ENCODE peak calls at places on chromosome 16, in six cellular contexts. E is aorta; V is AG08395; X is GM04503; J is left cardiac atrium; Y is stimulated activated CD8-positive, alpha-beta memory T cell treated with anti-CD3 and anti-CD28 coated beads, Interleukin-12 subunit alpha, Interleukin-12 subunit beta, amount 100 ng/mL, for 4 hours. O is an unnamed sample.

GRCh38 chr16:4285167-4285566 is 12.3 kb upstream of the TFAP4 start:
- DNase-seq in V (no peak), J (no peak), X (no peak), E (no peak), Y (no peak), O (no peak)

GRCh38 chr16:72948238-72948559 is 99.7 kb downstream of the ZFHX3 start:
- DNase-seq in E (no peak), V (no peak), Y (no peak), X (no peak), J (no peak), O (no peak)

GRCh38 chr16:53507464-53508180 is 4.6 kb upstream of the AKTIP start:
- DNase-seq in Y (no peak), V (no peak), J (no peak), X (no peak), E (no peak), O (no peak)

GRCh38 chr16:59905628-59906027 is 1171.5 kb upstream of the GOT2 start:
- DNase-seq in Y (no peak), J (no peak), V (no peak), X (no peak), E (no peak), O (peak)

GRCh38 chr16:89031715-89032659 is 55.0 kb upstream of the CBFA2T3 start:
- DNase-seq in X (no peak), Y (peak), E (peak), J (peak), V (no peak), O (no peak)

GRCh38 chr16:69727916-69728270 is 1.5 kb upstream of the NQO1 start:
- DNase-seq in J (peak), Y (no peak), X (no peak), V (no peak), E (no peak), O (no peak)

GRCh38 chr16:4976079-4976478 is 17.9 kb downstream of the SEC14L5 start:
- DNase-seq in Y (no peak), V (no peak), E (peak), X (no peak), J (no peak), O (no peak)

GRCh38 chr16:2371421-2371820 is 30.9 kb upstream of the ABCA3 start:
- DNase-seq in V (no peak), E (no peak), J (no peak), Y (no peak), X (no peak), O (no peak)

GRCh38 chr16:73031155-73031866 is 16.6 kb downstream of the ZFHX3 start:
- DNase-seq in V (peak), X (peak), Y (no peak), J (no peak), E (no peak), O (no peak)

GRCh38 chr16:28316056-28316455 is 23.7 kb downstream of the SBK1 start:
- DNase-seq in E (no peak), V (no peak), Y (no peak), J (no peak), X (no peak), O (no peak)

GRCh38 chr16:64211306-64211705 is 910.6 kb downstream of the CDH11 start:
- DNase-seq in E (no peak), X (no peak), V (peak), Y (no peak), J (no peak), O (no peak)

GRCh38 chr16:50602531-50603205 is 54.5 kb downstream of the NKD1 start:
- DNase-seq in V (no peak), J (no peak), E (no peak), X (no peak), Y (no peak), O (no peak)

GRCh38 chr16:30186782-30187555 is 3.6 kb downstream of the CORO1A start:
- DNase-seq in E (peak), J (peak), Y (peak), X (no peak), V (peak), O (no peak)

GRCh38 chr16:14564323-14564722 is 65.7 kb downstream of the PARN start:
- DNase-seq in E (no peak), X (no peak), J (no peak), Y (no peak), V (no peak), O (no peak)

GRCh38 chr16:54921229-54921824 is 9.3 kb upstream of the IRX5 start:
- DNase-seq in X (no peak), E (no peak), Y (no peak), J (no peak), V (no peak), O (no peak)

GRCh38 chr16:4362476-4363250 is 9.0 kb upstream of the VASN start:
- DNase-seq in V (no peak), Y (no peak), J (no peak), E (no peak), X (no peak), O (no peak)

GRCh38 chr16:9256196-9256595 is 164.8 kb downstream of the HAPSTR1 start:
- DNase-seq in E (no peak), Y (no peak), V (no peak), X (no peak), J (no peak), O (no peak)

GRCh38 chr16:79754081-79754872 is 153.7 kb upstream of the MAF start:
- DNase-seq in X (no peak), E (no peak), V (no peak), J (no peak), Y (no peak), O (no peak)

GRCh38 chr16:69615528-69615927 is 49.8 kb downstream of the NFAT5 start:
- DNase-seq in Y (no peak), E (no peak), V (no peak), J (no peak), X (no peak), O (no peak)

GRCh38 chr16:84593825-84594724 is 23.8 kb downstream of the COTL1 start:
- DNase-seq in X (no peak), J (peak), E (peak), Y (peak), V (no peak), O (no peak)

GRCh38 chr16:48124266-48124665 is 31.5 kb downstream of the ABCC12 start:
- DNase-seq in Y (no peak), J (no peak), V (no peak), X (no peak), E (no peak), O (no peak)

GRCh38 chr16:78385406-78385805 is 286.0 kb downstream of the WWOX start:
- DNase-seq in X (no peak), Y (no peak), E (no peak), V (no peak), J (no peak), O (no peak)

GRCh38 chr16:84143784-84144199 is 1.2 kb downstream of the HSDL1 start:
- DNase-seq in X (no peak), Y (no peak), E (no peak), J (no peak), V (no peak), O (no peak)

GRCh38 chr16:66069576-66069975 is 296.9 kb upstream of the CDH5 start:
- DNase-seq in J (no peak), X (no peak), V (no peak), Y (no peak), E (no peak), O (no peak)

GRCh38 chr16:51621610-51622009 is 470.5 kb upstream of the SALL1 start:
- DNase-seq in E (no peak), X (no peak), J (no peak), Y (no peak), V (no peak), O (no peak)

GRCh38 chr16:71645450-71645849 is 19.5 kb downstream of the MARVELD3 start:
- DNase-seq in E (no peak), Y (no peak), X (no peak), J (no peak), V (peak), O (no peak)

GRCh38 chr16:20867585-20867984 is 32.6 kb downstream of the DCUN1D3 start:
- DNase-seq in Y (no peak), E (no peak), J (no peak), V (peak), X (no peak), O (no peak)

GRCh38 chr16:77788196-77789084 is at the start of gene VAT1L:
- DNase-seq in J (peak), V (peak), Y (no peak), E (peak), X (peak), O (no peak)

GRCh38 chr16:67000384-67001158 is 12.2 kb downstream of the CES4A start:
- DNase-seq in Y (peak), V (peak), J (peak), X (no peak), E (peak), O (no peak)

GRCh38 chr16:24820522-24820921 is 25.2 kb upstream of the SLC5A11 start:
- DNase-seq in J (no peak), X (no peak), Y (no peak), V (no peak), E (no peak), O (no peak)

GRCh38 chr16:57477531-57478202 is 8.6 kb downstream of the DOK4 start:
- DNase-seq in Y (no peak), X (no peak), E (no peak), J (no peak), V (no peak), O (no peak)